ENCODE peak calls at places on chromosomes 5 and 9, in eight cellular contexts. C, K, F, N, Y, M, J and P are unnamed samples. For H3K9me3, the result is how much of the 10 kb centered on the place peaks cover.

GRCh38 chr5:33068786-33069185 is 357.7 kb downstream of the NPR3 start:
- DNase-seq in C (no peak), K (no peak), F (no peak), N (no peak), Y (no peak), M (no peak), J (no peak), P (no peak)

GRCh38 chr5:55218966-55219365 is 8.1 kb downstream of the MCIDAS start:
- DNase-seq in C (no peak), K (no peak), F (peak), N (no peak), Y (no peak), M (no peak), J (no peak), P (no peak)

GRCh38 chr5:74035521-74035937 is 409.5 kb downstream of the ARHGEF28 start:
- DNase-seq in C (peak), K (peak), F (no peak), N (peak), Y (no peak), M (peak), J (no peak), P (no peak)

GRCh38 chr5:149581192-149581861 is at the start of gene ARHGEF37:
- DNase-seq in C (peak), K (peak), F (peak), N (peak), Y (no peak), M (peak), J (peak), P (peak)

GRCh38 chr5:82331557-82331956 is 53.4 kb upstream of the RPS23 start:
- DNase-seq in C (no peak), K (no peak), F (no peak), N (no peak), Y (no peak), M (no peak), J (no peak), P (no peak)

GRCh38 chr9:79129865-79130480 is 441.8 kb upstream of the TLE4 start:
- DNase-seq in C (peak), K (peak), F (peak), N (peak), Y (no peak), M (no peak), J (no peak), P (no peak)

GRCh38 chr5:172407861-172408260 is 46.5 kb downstream of the SH3PXD2B start:
- DNase-seq in C (peak), K (peak), F (no peak), N (no peak), Y (no peak), M (no peak), J (no peak), P (no peak)

GRCh38 chr5:14671414-14671813 is 6.9 kb downstream of the OTULIN start:
- DNase-seq in C (no peak), K (no peak), F (no peak), N (no peak), Y (no peak), M (no peak), J (no peak), P (peak)

GRCh38 chr9:16571127-16571848 is 299.2 kb downstream of the BNC2 start:
- DNase-seq in C (peak), K (no peak), F (no peak), N (no peak), Y (no peak), M (no peak), J (no peak), P (no peak)

GRCh38 chr9:93097496-93098205 is 1.6 kb downstream of the CARD19 start:
- DNase-seq in C (no peak), K (peak), F (peak), N (no peak), Y (no peak), M (peak), J (no peak), P (no peak)

GRCh38 chr5:170221319-170221718 is 11.5 kb upstream of the C5orf58 start:
- DNase-seq in C (peak), K (no peak), F (no peak), N (no peak), Y (no peak), M (no peak), J (no peak), P (no peak)

GRCh38 chr9:87703636-87704276 is 22.2 kb upstream of the CTSL start:
- DNase-seq in C (no peak), K (no peak), F (no peak), N (no peak), Y (no peak), M (no peak), J (no peak), P (no peak)

GRCh38 chr5:140044041-140044440 is 942 bp upstream of the NRG2 start:
- DNase-seq in C (no peak), K (no peak), F (no peak), N (no peak), Y (no peak), M (no peak), J (no peak), P (no peak)

GRCh38 chr5:140041492-140042421 is 1.3 kb downstream of the NRG2 start:
- DNase-seq in C (peak), K (peak), F (peak), N (peak), Y (no peak), M (peak), J (no peak), P (no peak)

GRCh38 chr5:140041099-140041491 is 2.0 kb downstream of the NRG2 start:
- DNase-seq in C (no peak), K (no peak), F (no peak), N (no peak), Y (no peak), M (no peak), J (no peak), P (no peak)

GRCh38 chr5:140043508-140043872 is 391 bp upstream of the NRG2 start:
- DNase-seq in C (no peak), K (peak), F (no peak), N (no peak), Y (no peak), M (no peak), J (no peak), P (no peak)

DNA sequence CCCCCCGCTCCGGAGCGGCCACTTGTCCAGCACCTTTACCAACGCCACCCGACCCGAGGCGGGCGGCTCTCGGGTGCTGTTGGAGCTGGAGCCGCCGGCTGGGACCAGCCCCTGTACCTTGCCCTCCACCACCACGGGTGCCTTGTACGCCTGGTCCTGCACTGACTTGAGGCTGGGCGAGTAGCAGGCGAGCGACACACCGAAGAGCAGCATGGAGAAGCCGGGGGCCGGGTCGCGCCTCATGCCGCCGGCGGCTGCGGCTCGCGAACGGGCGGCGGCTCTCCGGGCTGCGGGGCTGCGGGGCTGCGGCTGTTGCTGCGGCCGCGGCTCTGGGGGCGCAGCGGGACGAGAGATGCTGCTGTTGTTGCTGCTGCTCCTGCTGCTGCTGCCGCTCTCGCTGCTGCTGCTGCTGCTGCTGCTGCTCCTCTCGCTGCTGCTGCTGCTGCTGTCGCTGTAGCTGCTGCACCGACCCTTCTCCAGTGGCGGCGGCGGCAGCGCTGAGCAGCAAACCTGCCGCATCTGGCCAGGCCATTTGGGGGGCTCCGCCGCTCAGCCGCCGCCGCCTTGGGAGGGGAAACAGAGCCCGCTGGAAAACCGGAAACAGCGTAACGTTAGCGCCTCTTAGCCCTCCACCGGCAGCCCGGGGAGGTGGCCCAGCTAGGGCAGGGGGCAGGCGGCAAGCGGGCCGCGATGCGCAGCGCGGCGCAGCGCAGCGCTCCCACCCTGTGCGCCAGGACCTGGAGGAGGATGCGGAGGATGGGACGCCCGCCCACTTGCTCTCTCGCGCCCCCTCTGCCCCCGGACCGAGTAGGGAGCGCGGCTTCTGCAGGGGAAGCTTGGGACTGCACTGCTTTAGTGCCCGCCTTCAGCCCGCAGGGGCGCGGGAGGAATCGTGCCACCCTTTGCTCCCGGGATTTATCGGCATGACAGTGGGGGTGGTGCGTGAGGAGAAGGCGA is at the start of gene NRG2:
- DNase-seq in C (peak), K (peak), F (peak), N (peak), Y (peak), M (peak), J (peak), P (peak)
- H3K4me3 ChIP-seq in C (peak), K (peak), F (peak), N (peak), Y (peak), M (peak), J (peak), P (no peak)

DNA sequence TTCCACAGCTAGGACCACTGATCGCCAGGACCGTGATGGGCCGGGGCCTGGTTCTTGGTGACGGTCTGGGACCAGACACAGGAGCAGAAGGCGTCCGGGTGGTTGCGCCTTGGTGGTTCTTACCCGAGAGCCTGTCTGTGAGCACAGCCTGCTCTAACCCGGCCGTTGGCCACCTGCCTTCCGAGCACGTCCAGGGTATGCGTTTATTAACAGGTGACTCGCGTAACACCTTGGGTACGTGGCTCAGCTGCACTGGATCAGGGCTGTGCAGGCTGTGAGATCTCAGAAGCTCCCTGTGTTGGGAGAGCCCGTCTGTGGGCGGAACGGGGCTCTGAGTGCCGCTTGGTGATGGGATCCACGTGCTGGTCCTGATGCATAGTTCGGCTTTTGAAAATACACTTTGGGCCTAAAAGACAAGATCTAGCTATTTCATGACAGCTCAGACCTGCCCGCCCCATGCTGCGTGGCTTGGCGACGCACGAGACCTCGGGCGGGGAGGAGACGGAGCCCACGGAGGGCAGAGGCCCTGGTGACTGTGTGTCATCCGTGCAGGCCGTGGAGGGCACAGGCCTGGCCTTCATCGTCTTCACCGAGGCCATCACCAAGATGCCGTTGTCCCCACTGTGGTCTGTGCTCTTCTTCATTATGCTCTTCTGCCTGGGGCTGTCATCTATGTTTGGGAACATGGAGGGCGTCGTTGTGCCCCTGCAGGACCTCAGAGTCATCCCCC is 6.7 kb upstream of the SLC6A18 start:
- DNase-seq in C (no peak), K (no peak), F (peak), N (no peak), Y (no peak), M (no peak), J (no peak), P (no peak)
- H3K9me3 ChIP-seq in C (under half), K (under half), F (under half), N (under half), Y (under half), M (under half), J (under half), P (under half)

GRCh38 chr5:143244990-143245389 is 158.5 kb downstream of the NR3C1 start:
- DNase-seq in C (no peak), K (no peak), F (no peak), N (no peak), Y (no peak), M (no peak), J (no peak), P (no peak)

GRCh38 chr5:143247134-143247815 is 156.2 kb downstream of the NR3C1 start:
- DNase-seq in C (no peak), K (no peak), F (no peak), N (no peak), Y (no peak), M (no peak), J (no peak), P (no peak)

GRCh38 chr5:143244000-143244736 is 159.3 kb downstream of the NR3C1 start:
- DNase-seq in C (peak), K (peak), F (no peak), N (peak), Y (no peak), M (peak), J (no peak), P (no peak)

GRCh38 chr5:143248391-143248790 is 155.1 kb downstream of the NR3C1 start:
- DNase-seq in C (peak), K (peak), F (no peak), N (no peak), Y (no peak), M (no peak), J (no peak), P (no peak)

DNA sequence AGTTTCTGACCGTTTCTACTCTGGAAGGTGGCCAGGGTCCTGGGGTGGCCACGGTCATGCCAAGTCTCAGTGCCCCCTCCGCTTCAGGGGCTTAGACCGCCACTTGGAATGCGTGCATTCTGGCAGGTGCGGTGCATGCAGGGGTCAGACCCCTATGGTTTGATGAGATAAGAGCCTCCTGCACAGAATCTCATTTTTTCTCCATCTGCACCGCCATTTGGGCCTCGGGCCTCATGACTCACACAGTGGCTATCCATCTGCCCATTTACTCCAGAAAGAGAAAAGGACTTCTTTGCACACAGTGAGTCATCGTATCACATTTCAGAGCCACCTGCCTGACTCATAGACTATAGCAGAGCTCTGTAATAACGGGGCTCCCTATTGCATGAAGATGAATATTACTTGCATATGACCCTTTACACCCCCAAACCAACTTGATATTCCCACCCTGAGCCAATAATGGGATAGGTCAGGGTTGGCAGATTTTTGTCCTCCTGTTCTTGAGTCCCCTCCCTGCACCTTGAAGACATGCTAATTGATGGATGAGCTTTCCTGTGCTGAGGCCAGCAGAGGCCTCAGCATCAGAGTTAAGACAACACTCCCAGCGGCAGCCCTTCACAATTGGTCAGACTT is 157.4 kb downstream of the NR3C1 start:
- DNase-seq in C (peak), K (peak), F (no peak), N (no peak), Y (no peak), M (no peak), J (no peak), P (no peak)
- H3K4me3 ChIP-seq in C (no peak), K (no peak), F (no peak), N (no peak), Y (no peak), M (no peak), J (no peak), P (no peak)

GRCh38 chr9:71885467-71885866 is 25.5 kb downstream of the ABHD17B start:
- DNase-seq in C (no peak), K (no peak), F (no peak), N (no peak), Y (no peak), M (no peak), J (no peak), P (no peak)
- H3K9me3 ChIP-seq in C (under half), K (under half), F (under half), N (under half), Y (under half), M (under half), J (under half), P (under half)